ENCODE peak calls at places on chromosomes 1 and 21, in seven cellular contexts. V is fibroblast of lung; O is brain microvascular endothelial cell; A is MCF 10A; K is CD4-positive, alpha-beta T cell; G is breast epithelium; Q is omental fat pad. F is an unnamed sample.

GRCh38 chr1:205237526-205238484 is 10.1 kb downstream of the TMCC2 start:
- DNase-seq in A (no peak), G (no peak), K (no peak), Q (no peak), O (no peak), V (no peak), F (peak)

GRCh38 chr1:30569384-30569783 is 154.0 kb downstream of the MATN1 start:
- DNase-seq in K (no peak), G (no peak), O (no peak), V (no peak), Q (no peak), A (no peak), F (no peak)

GRCh38 chr1:81437649-81438048 is 363.1 kb upstream of the ADGRL2 start:
- DNase-seq in Q (no peak), A (no peak), G (no peak), O (no peak), K (no peak), V (no peak), F (no peak)

GRCh38 chr1:245856944-245857531 is 650.0 kb downstream of the SMYD3 start:
- DNase-seq in O (peak), G (no peak), K (no peak), A (peak), Q (no peak), V (peak), F (no peak)

GRCh38 chr1:62275095-62275494 is 44.1 kb downstream of the KANK4 start:
- DNase-seq in A (no peak), V (no peak), K (no peak), O (no peak), G (no peak), Q (no peak), F (no peak)

GRCh38 chr1:7224644-7225043 is 439.4 kb downstream of the CAMTA1 start:
- DNase-seq in G (no peak), V (no peak), A (peak), K (no peak), Q (no peak), O (no peak), F (no peak)

GRCh38 chr1:116909511-116910378 is at the start of gene PTGFRN:
- DNase-seq in G (peak), A (peak), O (peak), K (peak), V (peak), Q (no peak), F (no peak)

GRCh38 chr1:162632743-162633326 is 571 bp downstream of the DDR2 start:
- DNase-seq in G (no peak), K (no peak), Q (no peak), A (no peak), V (peak), O (peak), F (no peak)

GRCh38 chr1:115068780-115069179 is 20.5 kb downstream of the TSPAN2 start:
- DNase-seq in K (no peak), O (no peak), G (peak), V (no peak), A (peak), Q (no peak), F (no peak)

GRCh38 chr1:6988796-6989195 is 203.5 kb downstream of the CAMTA1 start:
- DNase-seq in O (no peak), A (no peak), V (no peak), Q (no peak), G (no peak), K (no peak), F (no peak)

GRCh38 chr1:183877321-183877720 is 72.4 kb downstream of the RGL1 start:
- DNase-seq in O (no peak), A (no peak), G (peak), Q (no peak), K (no peak), V (peak), F (no peak)

GRCh38 chr1:186330758-186331157 is 44.3 kb downstream of the TPR start:
- DNase-seq in A (no peak), Q (no peak), G (no peak), V (no peak), O (peak), K (no peak), F (no peak)

GRCh38 chr21:45405271-45405818 is 380 bp downstream of the COL18A1 start:
- DNase-seq in O (no peak), A (no peak), Q (no peak), G (no peak), K (no peak), V (peak), F (peak)

GRCh38 chr1:232438476-232438875 is 191.5 kb downstream of the SIPA1L2 start:
- DNase-seq in K (no peak), Q (no peak), V (no peak), A (no peak), O (no peak), G (no peak), F (no peak)

GRCh38 chr1:59453297-59453970 is 156.5 kb downstream of the FGGY start:
- DNase-seq in V (peak), G (no peak), K (no peak), Q (no peak), A (no peak), O (no peak), F (no peak)

GRCh38 chr1:114428083-114428754 is 82.8 kb downstream of the TRIM33 start:
- DNase-seq in A (peak), K (no peak), V (no peak), O (no peak), G (no peak), Q (no peak), F (no peak)

GRCh38 chr1:207951652-207952051 is 40.7 kb upstream of the CD34 start:
- DNase-seq in O (no peak), K (no peak), V (no peak), G (no peak), Q (no peak), A (no peak), F (no peak)

GRCh38 chr1:22749503-22749902 is 38.9 kb downstream of the EPHB2 start:
- DNase-seq in K (no peak), A (no peak), G (no peak), Q (no peak), O (no peak), V (no peak), F (no peak)

GRCh38 chr1:47931395-47931794 is 65.8 kb downstream of the TRABD2B start:
- DNase-seq in V (no peak), G (no peak), A (peak), K (no peak), Q (no peak), O (no peak), F (no peak)

GRCh38 chr1:206772228-206773002 is at the start of gene IL10:
- DNase-seq in A (no peak), V (no peak), O (no peak), K (no peak), Q (no peak), G (no peak), F (no peak)

GRCh38 chr21:31364265-31364945 is 20.3 kb upstream of the TIAM1 start:
- DNase-seq in K (no peak), A (no peak), Q (no peak), O (no peak), G (no peak), V (no peak), F (no peak)

GRCh38 chr1:67524143-67525052 is 94.2 kb upstream of the SERBP1 start:
- DNase-seq in Q (no peak), O (no peak), G (no peak), V (peak), K (no peak), A (no peak), F (no peak)

GRCh38 chr1:209621329-209621728 is 30.9 kb downstream of the LAMB3 start:
- DNase-seq in A (peak), G (peak), V (no peak), Q (no peak), K (no peak), O (no peak), F (no peak)

GRCh38 chr1:178037510-178038253 is 56.2 kb upstream of the RASAL2 start:
- DNase-seq in V (peak), G (peak), O (peak), Q (peak), K (no peak), A (no peak), F (no peak)

GRCh38 chr1:115969509-115969908 is 6.8 kb upstream of the SLC22A15 start:
- DNase-seq in K (no peak), V (no peak), A (peak), O (no peak), Q (no peak), G (no peak), F (no peak)

GRCh38 chr1:10530281-10530740 is 55.6 kb downstream of the PEX14 start:
- DNase-seq in O (peak), V (peak), A (peak), Q (no peak), G (peak), K (no peak), F (no peak)
- TF ChIP-seq CTCF in O (peak), V (peak), A (peak), Q (no peak), G (peak), K (no peak), F (no peak)

DNA sequence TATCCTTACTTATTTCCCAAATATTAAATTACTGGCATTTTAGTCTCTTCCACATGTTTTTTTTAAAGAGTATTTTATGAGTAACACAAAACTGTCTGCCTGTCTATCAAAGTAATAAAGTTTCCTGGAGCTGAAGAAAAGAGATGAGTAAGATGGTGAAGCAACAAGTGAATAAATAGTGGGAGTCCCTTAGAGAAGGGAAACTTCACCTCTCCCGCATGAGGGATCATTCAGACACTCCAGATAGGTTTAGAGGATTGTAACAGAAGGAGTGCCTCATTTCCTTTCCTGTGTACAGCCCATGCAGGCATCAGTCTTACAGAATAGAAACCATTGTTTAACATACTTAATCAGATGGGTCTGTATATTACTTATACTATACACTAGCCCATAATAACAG is 205.7 kb downstream of the USP25 start:
- DNase-seq in V (no peak), O (no peak), G (no peak), Q (no peak), K (no peak), A (peak), F (no peak)
- TF ChIP-seq CTCF in V (no peak), O (no peak), G (no peak), Q (no peak), K (no peak), A (no peak), F (no peak)

GRCh38 chr1:156383023-156383422 is 14.0 kb downstream of the RHBG start:
- DNase-seq in A (peak), Q (no peak), G (no peak), K (peak), O (peak), V (peak), F (peak)

GRCh38 chr1:156376958-156377919 is 8.2 kb downstream of the RHBG start:
- DNase-seq in A (no peak), G (no peak), V (no peak), K (no peak), Q (no peak), O (no peak), F (no peak)

GRCh38 chr1:156378557-156378956 is 9.5 kb downstream of the RHBG start:
- DNase-seq in Q (no peak), V (no peak), A (no peak), G (no peak), O (no peak), K (no peak), F (no peak)

GRCh38 chr1:156382561-156382960 is 13.6 kb downstream of the RHBG start:
- DNase-seq in V (no peak), O (no peak), Q (no peak), G (no peak), A (no peak), K (no peak), F (no peak)

GRCh38 chr1:156379420-156380165 is 10.6 kb downstream of the RHBG start:
- DNase-seq in Q (no peak), G (no peak), A (peak), K (no peak), V (peak), O (no peak), F (no peak)
- TF ChIP-seq CTCF in Q (no peak), G (no peak), A (no peak), K (no peak), V (no peak), O (peak), F (no peak)

DNA sequence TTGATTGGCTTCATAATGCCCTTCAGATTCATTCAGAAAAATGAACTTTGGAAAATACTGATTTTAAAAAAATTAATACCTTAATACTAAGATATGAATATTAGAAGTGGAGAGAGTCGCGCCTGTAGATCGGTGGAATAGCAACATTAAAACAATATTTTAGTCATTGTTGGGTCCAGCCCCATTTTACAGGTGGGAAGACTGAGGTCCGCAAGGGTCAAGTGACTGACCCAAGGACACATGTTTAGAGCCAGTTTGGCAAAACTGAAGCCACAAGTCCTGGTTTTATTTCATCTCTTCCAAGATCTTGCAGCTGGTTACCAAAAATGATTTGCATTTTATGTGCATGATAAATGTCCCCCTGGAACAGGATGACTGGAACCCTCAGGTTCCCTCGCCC is 113.6 kb upstream of the TMEM51 start:
- DNase-seq in O (no peak), K (no peak), V (no peak), A (no peak), Q (no peak), G (no peak), F (no peak)
- TF ChIP-seq CTCF in O (no peak), K (no peak), V (no peak), A (no peak), Q (no peak), G (no peak), F (no peak)

GRCh38 chr1:154199563-154199879 is 6.6 kb downstream of the CFAP141 start:
- DNase-seq in O (no peak), Q (no peak), A (no peak), K (no peak), G (no peak), V (no peak), F (no peak)
- TF ChIP-seq CTCF in O (peak), Q (no peak), A (no peak), K (no peak), G (no peak), V (peak), F (no peak)

GRCh38 chr1:84387480-84388163 is 10.7 kb upstream of the DNASE2B start:
- DNase-seq in K (no peak), V (no peak), A (no peak), O (no peak), Q (no peak), G (no peak), F (no peak)
- TF ChIP-seq CTCF in K (no peak), V (peak), A (no peak), O (peak), Q (no peak), G (no peak), F (no peak)

DNA sequence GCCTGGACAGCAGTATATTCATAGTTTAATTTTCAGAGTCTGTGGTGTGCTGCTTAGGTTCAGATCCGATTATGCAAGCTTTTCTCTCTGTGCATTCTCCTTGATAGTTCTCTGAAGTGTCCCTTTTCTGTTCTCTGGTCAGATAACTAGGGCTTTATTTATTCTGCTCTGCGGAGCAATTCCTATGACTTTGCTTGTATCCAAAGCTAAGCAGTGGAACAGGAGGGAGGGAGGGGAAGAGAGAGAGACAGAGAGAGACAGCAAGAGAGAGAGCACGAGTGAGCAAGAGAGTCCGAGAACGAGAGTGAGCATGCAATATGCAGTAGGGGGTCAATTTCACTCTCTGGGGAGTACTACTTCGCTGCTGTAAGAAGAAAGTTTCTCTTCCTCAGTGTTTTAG is 113.3 kb downstream of the XPR1 start:
- DNase-seq in Q (no peak), K (no peak), O (no peak), V (no peak), A (no peak), G (no peak), F (no peak)
- TF ChIP-seq CTCF in Q (no peak), K (no peak), O (no peak), V (no peak), A (no peak), G (no peak), F (no peak)